ENCODE peak calls at places on chromosomes 3 and 15, in five cellular contexts. Z is naive B cell, S is astrocyte of the spinal cord, F is cerebellum, J is fibroblast of pulmonary artery. L is an unnamed sample.

GRCh38 chr15:84752195-84752594 is 3.8 kb downstream of the ZNF592 start:
- DNase-seq in Z (no peak), S (no peak), F (no peak), J (no peak), L (no peak)

GRCh38 chr3:52792413-52792812 is 2.2 kb upstream of the ITIH3 start:
- DNase-seq in Z (no peak), S (no peak), F (no peak), J (no peak), L (no peak)

GRCh38 chr3:171258316-171258715 is 201.9 kb downstream of the TNIK start:
- DNase-seq in Z (no peak), S (no peak), F (no peak), J (no peak), L (no peak)

GRCh38 chr15:42138411-42138810 is 18.0 kb downstream of the PLA2G4F start:
- DNase-seq in Z (no peak), S (no peak), F (no peak), J (no peak), L (no peak)

GRCh38 chr3:123883111-123883510 is 1.0 kb downstream of the MYLK start:
- DNase-seq in Z (no peak), S (no peak), F (no peak), J (no peak), L (no peak)

GRCh38 chr3:100099621-100100020 is 14.7 kb downstream of the FILIP1L start:
- DNase-seq in Z (no peak), S (peak), F (no peak), J (no peak), L (no peak)

GRCh38 chr3:196177567-196177966 is 33.6 kb downstream of the ZDHHC19 start:
- DNase-seq in Z (no peak), S (no peak), F (no peak), J (no peak), L (no peak)

GRCh38 chr3:64505419-64505818 is 182.4 kb downstream of the ADAMTS9 start:
- DNase-seq in Z (no peak), S (no peak), F (no peak), J (no peak), L (no peak)

GRCh38 chr3:72213296-72214064 is 428.5 kb upstream of the PROK2 start:
- DNase-seq in Z (no peak), S (no peak), F (no peak), J (peak), L (no peak)

GRCh38 chr15:87902772-87903388 is 353.7 kb downstream of the NTRK3 start:
- DNase-seq in Z (no peak), S (no peak), F (no peak), J (peak), L (no peak)

GRCh38 chr3:16474304-16474703 is 39.2 kb downstream of the RFTN1 start:
- DNase-seq in Z (no peak), S (peak), F (no peak), J (peak), L (no peak)

GRCh38 chr3:187286467-187287059 is 5.0 kb downstream of the MASP1 start:
- DNase-seq in Z (no peak), S (peak), F (no peak), J (peak), L (no peak)

GRCh38 chr3:32359766-32360513 is 31.7 kb upstream of the CMTM7 start:
- DNase-seq in Z (no peak), S (no peak), F (no peak), J (no peak), L (no peak)

GRCh38 chr3:46671541-46672348 is 21.7 kb downstream of the ALS2CL start:
- DNase-seq in Z (no peak), S (no peak), F (no peak), J (no peak), L (no peak)

L was measured in brain pericyte.